ENCODE peak calls at places on chromosomes 16 and 17, in six cellular contexts. L is activated T-cell treated with anti-CD3 and anti-CD28 coated beads for 1 hour, Q is osteocyte, A is heart right ventricle, S is keratinocyte, X is neural crest cell. D is an unnamed sample.

GRCh38 chr16:79434097-79434496 is 166.4 kb downstream of the MAF start:
- DNase-seq in L (no peak), Q (no peak), A (no peak), S (no peak), X (no peak), D (no peak)

GRCh38 chr17:44677136-44677535 is 12.4 kb downstream of the CCDC43 start:
- DNase-seq in L (no peak), Q (no peak), A (no peak), S (no peak), X (no peak), D (no peak)

GRCh38 chr17:35612924-35613521 is 25.9 kb downstream of the AP2B1 start:
- DNase-seq in L (peak), Q (no peak), A (peak), S (no peak), X (peak), D (no peak)

GRCh38 chr16:81940781-81941560 is 70.3 kb downstream of the SDR42E1 start:
- DNase-seq in L (no peak), Q (no peak), A (no peak), S (peak), X (no peak), D (no peak)

GRCh38 chr17:72710185-72710584 is 382.3 kb downstream of the SLC39A11 start:
- DNase-seq in L (no peak), Q (no peak), A (no peak), S (no peak), X (no peak), D (no peak)

GRCh38 chr17:49434821-49435581 is 20.3 kb upstream of the PHB1 start:
- DNase-seq in L (peak), Q (no peak), A (peak), S (peak), X (peak), D (peak)

GRCh38 chr17:16286009-16286946 is 67.0 kb downstream of the CENPV start:
- DNase-seq in L (peak), Q (no peak), A (peak), S (no peak), X (peak), D (peak)

GRCh38 chr16:57165483-57165882 is 20.4 kb downstream of the PSME3IP1 start:
- DNase-seq in L (no peak), Q (no peak), A (no peak), S (no peak), X (no peak), D (no peak)

GRCh38 chr16:88810166-88810867 is 1.4 kb downstream of the APRT start:
- DNase-seq in L (no peak), Q (no peak), A (no peak), S (no peak), X (no peak), D (no peak)

GRCh38 chr16:79874391-79874790 is 273.9 kb upstream of the MAF start:
- DNase-seq in L (no peak), Q (no peak), A (no peak), S (peak), X (no peak), D (no peak)

GRCh38 chr16:48788475-48788874 is 178.5 kb upstream of the N4BP1 start:
- DNase-seq in L (no peak), Q (no peak), A (no peak), S (no peak), X (no peak), D (no peak)

GRCh38 chr17:75721463-75722011 is 278 bp downstream of the ITGB4 start:
- DNase-seq in L (no peak), Q (no peak), A (no peak), S (no peak), X (no peak), D (no peak)

GRCh38 chr17:40646791-40647548 is 648 bp downstream of the SMARCE1 start:
- DNase-seq in L (no peak), Q (no peak), A (no peak), S (no peak), X (peak), D (no peak)

GRCh38 chr17:44502598-44503079 is 567 bp downstream of the GPATCH8 start:
- DNase-seq in L (no peak), Q (no peak), A (no peak), S (no peak), X (no peak), D (peak)

GRCh38 chr16:20740007-20740883 is 1.4 kb downstream of the THUMPD1 start:
- DNase-seq in L (no peak), Q (no peak), A (no peak), S (no peak), X (no peak), D (no peak)

GRCh38 chr17:8739104-8739503 is 5.5 kb downstream of the CCDC42 start:
- DNase-seq in L (no peak), Q (no peak), A (no peak), S (no peak), X (peak), D (no peak)

GRCh38 chr17:67420994-67421393 is 43.9 kb downstream of the PITPNC1 start:
- DNase-seq in L (no peak), Q (no peak), A (no peak), S (no peak), X (no peak), D (no peak)

GRCh38 chr17:58995247-58995940 is 111.3 kb downstream of the TRIM37 start:
- DNase-seq in L (no peak), Q (no peak), A (no peak), S (no peak), X (no peak), D (no peak)

GRCh38 chr17:63696381-63696961 is 3.5 kb downstream of the LIMD2 start:
- DNase-seq in L (no peak), Q (no peak), A (no peak), S (no peak), X (no peak), D (no peak)

GRCh38 chr16:1097800-1098199 is 1.8 kb upstream of the C1QTNF8 start:
- DNase-seq in L (no peak), Q (no peak), A (peak), S (no peak), X (no peak), D (no peak)

GRCh38 chr16:11402745-11403533 is 57.7 kb downstream of the RMI2 start:
- DNase-seq in L (no peak), Q (no peak), A (no peak), S (no peak), X (no peak), D (no peak)

GRCh38 chr17:59404471-59404870 is 73.0 kb downstream of the YPEL2 start:
- DNase-seq in L (no peak), Q (no peak), A (no peak), S (no peak), X (no peak), D (no peak)

GRCh38 chr16:85105475-85105874 is 6.8 kb downstream of the CIBAR2 start:
- DNase-seq in L (no peak), Q (no peak), A (no peak), S (no peak), X (no peak), D (no peak)

GRCh38 chr17:4583796-4584124 is 569 bp upstream of the SMTNL2 start:
- DNase-seq in L (no peak), Q (peak), A (peak), S (no peak), X (peak), D (no peak)

GRCh38 chr17:28748852-28749515 is 5.2 kb downstream of the TRAF4 start:
- DNase-seq in L (no peak), Q (no peak), A (no peak), S (no peak), X (no peak), D (no peak)

GRCh38 chr16:89122322-89122831 is 28.7 kb downstream of the ACSF3 start:
- DNase-seq in L (peak), Q (no peak), A (no peak), S (no peak), X (no peak), D (no peak)

GRCh38 chr16:80114699-80115098 is 426.1 kb upstream of the DYNLRB2 start:
- DNase-seq in L (no peak), Q (no peak), A (no peak), S (no peak), X (no peak), D (no peak)

GRCh38 chr16:685967-686366 is 1.8 kb upstream of the JMJD8 start:
- DNase-seq in L (no peak), Q (no peak), A (no peak), S (no peak), X (peak), D (no peak)

GRCh38 chr16:49499018-49499785 is 125.6 kb downstream of the C16orf78 start:
- DNase-seq in L (no peak), Q (peak), A (no peak), S (no peak), X (no peak), D (no peak)

GRCh38 chr16:67516296-67517177 is 12.1 kb upstream of the RIPOR1 start:
- DNase-seq in L (no peak), Q (no peak), A (no peak), S (no peak), X (no peak), D (no peak)

GRCh38 chr16:56551796-56552738 is 12.8 kb upstream of the MT4 start:
- DNase-seq in L (no peak), Q (no peak), A (peak), S (no peak), X (no peak), D (no peak)

GRCh38 chr16:13645525-13645924 is 274.4 kb upstream of the ERCC4 start:
- DNase-seq in L (no peak), Q (no peak), A (no peak), S (no peak), X (no peak), D (no peak)

GRCh38 chr17:80688994-80689635 is 144.5 kb downstream of the RPTOR start:
- DNase-seq in L (no peak), Q (no peak), A (no peak), S (no peak), X (no peak), D (no peak)

GRCh38 chr16:67447508-67448076 is 16.7 kb downstream of the HSD11B2 start:
- DNase-seq in L (peak), Q (no peak), A (peak), S (no peak), X (no peak), D (no peak)

D was measured in tibial nerve.